ENCODE peak calls at places on chromosomes 12 and 14, in five cellular contexts. One of them, this sample, is unnamed.
A peak's percentile ranks its signal among the peaks of the same experiment; 100 is the strongest.

GRCh38 chr12:122855985-122856831 is 21.0 kb downstream of the HIP1R start:
- DNase-seq in GM12878: no peak
- DNase-seq in K562: no peak
- DNase-seq in HepG2: no peak
- DNase-seq in SK-N-SH: peak; percentile 41
- DNase-seq in this sample: no peak

GRCh38 chr12:42652048-42652447 is 62.5 kb upstream of the PRICKLE1 start:
- DNase-seq in SK-N-SH: no peak
- DNase-seq in K562: no peak
- DNase-seq in HepG2: no peak
- DNase-seq in GM12878: no peak
- DNase-seq in this sample: no peak

GRCh38 chr12:122888232-122888752 is 7.6 kb downstream of the VPS37B start:
- DNase-seq in HepG2: peak; percentile 78
- DNase-seq in GM12878: no peak
- DNase-seq in K562: no peak
- DNase-seq in SK-N-SH: no peak
- DNase-seq in this sample: no peak

GRCh38 chr12:26318661-26319068 is 123.3 kb downstream of the SSPN start:
- DNase-seq in HepG2: peak; percentile 73
- DNase-seq in K562: peak; percentile 33
- DNase-seq in GM12878: no peak
- DNase-seq in SK-N-SH: no peak
- DNase-seq in this sample: no peak

GRCh38 chr14:79051009-79051710 is 881.0 kb downstream of the NRXN3 start:
- DNase-seq in K562: no peak
- DNase-seq in GM12878: no peak
- DNase-seq in HepG2: no peak
- DNase-seq in SK-N-SH: no peak
- DNase-seq in this sample: no peak

GRCh38 chr14:68335312-68335711 is 457.6 kb downstream of the ZFP36L1 start:
- DNase-seq in K562: no peak
- DNase-seq in SK-N-SH: no peak
- DNase-seq in GM12878: no peak
- DNase-seq in HepG2: no peak
- DNase-seq in this sample: no peak

GRCh38 chr12:57735952-57736742 is 2.4 kb downstream of the AGAP2 start:
- DNase-seq in K562: peak; percentile 82
- DNase-seq in GM12878: no peak
- DNase-seq in SK-N-SH: peak; percentile 87
- DNase-seq in HepG2: peak; percentile 37
- DNase-seq in this sample: peak; percentile 52

GRCh38 chr14:91228112-91229004 is 16.1 kb downstream of the GPR68 start:
- DNase-seq in K562: peak; percentile 42
- DNase-seq in SK-N-SH: no peak
- DNase-seq in HepG2: no peak
- DNase-seq in GM12878: peak; percentile 86
- DNase-seq in this sample: no peak

GRCh38 chr14:94355191-94355794 is 32.2 kb upstream of the SERPINA6 start:
- DNase-seq in HepG2: peak; percentile 85
- DNase-seq in K562: no peak
- DNase-seq in GM12878: no peak
- DNase-seq in SK-N-SH: no peak
- DNase-seq in this sample: no peak

GRCh38 chr12:21483531-21483930 is 17.9 kb downstream of the RECQL start:
- DNase-seq in HepG2: no peak
- DNase-seq in K562: no peak
- DNase-seq in SK-N-SH: no peak
- DNase-seq in GM12878: no peak
- DNase-seq in this sample: no peak

GRCh38 chr14:51701956-51702355 is 50.2 kb downstream of the FRMD6 start:
- DNase-seq in K562: no peak
- DNase-seq in HepG2: peak; percentile 76
- DNase-seq in SK-N-SH: no peak
- DNase-seq in GM12878: no peak
- DNase-seq in this sample: no peak

GRCh38 chr12:13976028-13976584 is 5.3 kb downstream of the GRIN2B start:
- DNase-seq in SK-N-SH: no peak
- DNase-seq in K562: no peak
- DNase-seq in GM12878: no peak
- DNase-seq in HepG2: no peak
- DNase-seq in this sample: no peak

GRCh38 chr12:124956571-124956970 is 32.4 kb downstream of the DHX37 start:
- DNase-seq in GM12878: no peak
- DNase-seq in K562: no peak
- DNase-seq in SK-N-SH: peak; percentile 15
- DNase-seq in HepG2: no peak
- DNase-seq in this sample: no peak

GRCh38 chr12:64390275-64390851 is at the start of gene C12orf56:
- DNase-seq in HepG2: no peak
- DNase-seq in SK-N-SH: no peak
- DNase-seq in K562: peak; percentile 19
- DNase-seq in GM12878: no peak
- DNase-seq in this sample: no peak

GRCh38 chr14:74988993-74989392 is 13.7 kb upstream of the EIF2B2 start:
- DNase-seq in SK-N-SH: no peak
- DNase-seq in K562: no peak
- DNase-seq in HepG2: no peak
- DNase-seq in GM12878: no peak
- DNase-seq in this sample: no peak

GRCh38 chr12:6952860-6953416 is 1.8 kb downstream of the PTPN6 start:
- DNase-seq in HepG2: no peak
- DNase-seq in K562: no peak
- DNase-seq in SK-N-SH: peak; percentile 8
- DNase-seq in GM12878: no peak
- DNase-seq in this sample: no peak

GRCh38 chr12:39619316-39619659 is 315 bp downstream of the ABCD2 start:
- DNase-seq in SK-N-SH: peak; percentile 32
- DNase-seq in GM12878: no peak
- DNase-seq in K562: no peak
- DNase-seq in HepG2: no peak
- DNase-seq in this sample: peak; percentile 10

GRCh38 chr14:69625299-69626131 is 14.1 kb downstream of the SUSD6 start:
- DNase-seq in K562: no peak
- DNase-seq in SK-N-SH: no peak
- DNase-seq in GM12878: peak; percentile 88
- DNase-seq in HepG2: no peak
- DNase-seq in this sample: no peak

GRCh38 chr12:64229796-64230195 is 7.7 kb upstream of the KICS2 start:
- DNase-seq in HepG2: no peak
- DNase-seq in K562: no peak
- DNase-seq in SK-N-SH: no peak
- DNase-seq in GM12878: no peak
- DNase-seq in this sample: no peak

GRCh38 chr12:3199551-3200031 is 122.4 kb downstream of the TSPAN9 start:
- DNase-seq in HepG2: no peak
- DNase-seq in K562: no peak
- DNase-seq in SK-N-SH: peak; percentile 82
- DNase-seq in GM12878: no peak
- DNase-seq in this sample: peak; percentile 51

GRCh38 chr12:3542911-3543310 is 51.9 kb downstream of the PRMT8 start:
- DNase-seq in K562: no peak
- DNase-seq in GM12878: no peak
- DNase-seq in HepG2: peak; percentile 43
- DNase-seq in SK-N-SH: no peak
- DNase-seq in this sample: no peak

GRCh38 chr12:9796916-9797315 is 30.4 kb upstream of the KLRF1 start:
- DNase-seq in SK-N-SH: no peak
- DNase-seq in K562: no peak
- DNase-seq in HepG2: no peak
- DNase-seq in GM12878: no peak
- DNase-seq in this sample: no peak

GRCh38 chr14:104249706-104250105 is 111.3 kb downstream of the KIF26A start:
- DNase-seq in GM12878: no peak
- DNase-seq in HepG2: no peak
- DNase-seq in SK-N-SH: no peak
- DNase-seq in K562: no peak
- DNase-seq in this sample: no peak

GRCh38 chr12:60926256-60926655 is 1330.4 kb downstream of the SLC16A7 start:
- DNase-seq in K562: no peak
- DNase-seq in GM12878: no peak
- DNase-seq in HepG2: no peak
- DNase-seq in SK-N-SH: no peak
- DNase-seq in this sample: no peak

GRCh38 chr12:108618079-108618952 is 15.4 kb downstream of the SELPLG start:
- DNase-seq in HepG2: peak; percentile 55
- DNase-seq in K562: peak; percentile 83
- DNase-seq in GM12878: no peak
- DNase-seq in SK-N-SH: peak; percentile 86
- DNase-seq in this sample: peak; percentile 85

DNA sequence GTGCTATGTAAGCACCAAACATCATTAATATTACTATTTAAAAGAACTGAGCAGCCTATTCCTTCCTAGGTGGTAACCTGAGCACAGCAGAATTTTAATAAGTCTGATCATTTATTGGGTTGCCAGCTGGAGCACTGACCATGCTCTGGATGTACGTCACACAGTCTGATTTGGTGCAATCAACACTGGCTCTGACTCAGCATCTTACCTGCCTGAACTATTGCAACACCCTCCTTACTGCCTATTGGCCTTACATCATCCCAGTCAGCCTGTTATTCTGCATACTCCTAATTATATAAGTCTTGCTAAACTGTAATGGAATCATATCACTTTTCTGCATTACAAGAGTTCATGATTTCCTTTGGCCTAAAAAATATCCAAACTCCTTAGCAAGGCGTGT is 149.7 kb downstream of the PTPRO start:
- DNase-seq in K562: no peak
- DNase-seq in HepG2: no peak
- DNase-seq in GM12878: no peak
- DNase-seq in SK-N-SH: no peak
- DNase-seq in this sample: no peak
- TF ChIP-seq FOXM1 in K562: no peak
- TF ChIP-seq FOXM1 in HepG2: no peak
- TF ChIP-seq FOXM1 in GM12878: no peak
- TF ChIP-seq FOXM1 in SK-N-SH: no peak
- TF ChIP-seq FOXM1 in this sample: no peak

GRCh38 chr12:93002278-93003054 is 73.4 kb upstream of the EEA1 start:
- DNase-seq in HepG2: no peak
- DNase-seq in SK-N-SH: no peak
- DNase-seq in GM12878: no peak
- DNase-seq in K562: no peak
- DNase-seq in this sample: no peak
- TF ChIP-seq FOXM1 in HepG2: no peak
- TF ChIP-seq FOXM1 in SK-N-SH: no peak
- TF ChIP-seq FOXM1 in GM12878: no peak
- TF ChIP-seq FOXM1 in K562: no peak
- TF ChIP-seq FOXM1 in this sample: no peak

DNA sequence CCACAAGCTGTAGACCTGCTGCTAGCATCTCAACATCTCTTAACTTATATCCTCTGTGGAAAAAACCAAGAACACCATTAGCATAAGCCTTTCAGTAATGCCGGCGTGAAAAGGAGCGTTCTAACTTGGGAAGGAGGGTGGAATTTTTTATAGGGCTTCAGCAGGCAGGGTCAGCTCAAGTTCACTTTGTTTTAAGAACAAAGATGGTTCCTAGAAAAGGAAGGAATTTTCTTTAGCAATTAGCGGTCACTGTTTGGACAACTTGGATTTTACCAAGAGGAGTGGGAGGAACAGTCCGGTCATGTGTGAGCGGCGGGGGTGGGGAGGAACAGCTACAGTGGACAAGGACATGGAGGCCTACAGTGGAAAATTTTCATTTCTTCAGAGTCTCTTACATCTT is 35.9 kb downstream of the BBS10 start:
- DNase-seq in HepG2: no peak
- DNase-seq in K562: no peak
- DNase-seq in GM12878: no peak
- DNase-seq in SK-N-SH: no peak
- DNase-seq in this sample: no peak
- TF ChIP-seq FOXM1 in HepG2: no peak
- TF ChIP-seq FOXM1 in K562: no peak
- TF ChIP-seq FOXM1 in GM12878: no peak
- TF ChIP-seq FOXM1 in SK-N-SH: no peak
- TF ChIP-seq FOXM1 in this sample: no peak

DNA sequence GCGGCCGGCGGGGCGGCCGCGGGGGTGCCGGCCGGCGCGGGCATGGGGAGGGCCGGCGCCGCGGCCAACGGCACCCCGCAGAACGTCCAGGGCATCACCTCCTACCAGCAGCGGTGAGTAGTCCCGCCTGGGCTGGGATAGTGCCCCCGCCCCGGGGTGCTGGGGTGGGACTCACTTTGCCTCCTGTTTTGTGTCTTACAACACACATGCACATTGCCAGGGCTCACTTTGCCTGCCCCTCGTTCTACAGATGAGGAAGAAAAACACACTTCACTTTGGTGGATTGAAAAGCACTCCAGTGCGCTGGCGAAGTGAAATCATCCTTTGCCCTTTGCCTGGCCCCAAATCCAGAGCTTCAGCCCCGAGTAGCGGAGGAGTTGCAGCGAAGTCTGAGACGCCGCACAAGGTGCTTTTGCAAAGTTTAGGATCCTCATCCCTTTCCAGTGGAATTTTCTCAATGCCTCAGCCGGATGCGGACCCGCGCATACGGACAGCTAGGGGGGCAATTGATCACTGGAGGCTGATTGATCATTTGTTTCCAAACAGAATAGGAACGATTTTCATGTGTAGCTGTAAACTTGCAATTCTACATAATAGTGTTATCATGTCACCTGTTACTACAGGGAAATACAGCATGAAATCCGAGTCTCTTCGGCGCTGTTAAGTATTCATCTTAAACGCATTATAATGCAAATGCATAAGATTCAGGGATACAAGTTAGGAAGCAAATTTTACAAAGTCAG is 3.6 kb upstream of the NPAS3 start:
- DNase-seq in K562: no peak
- DNase-seq in GM12878: no peak
- DNase-seq in SK-N-SH: no peak
- DNase-seq in HepG2: no peak
- DNase-seq in this sample: peak; percentile 26
- TF ChIP-seq FOXM1 in K562: no peak
- TF ChIP-seq FOXM1 in GM12878: no peak
- TF ChIP-seq FOXM1 in SK-N-SH: no peak
- TF ChIP-seq FOXM1 in HepG2: no peak
- TF ChIP-seq FOXM1 in this sample: no peak

GRCh38 chr12:116939734-116940133 is 29.0 kb downstream of the FBXW8 start:
- DNase-seq in SK-N-SH: no peak
- DNase-seq in GM12878: no peak
- DNase-seq in HepG2: no peak
- DNase-seq in K562: no peak
- DNase-seq in this sample: no peak

GRCh38 chr12:116948298-116948697 is 37.5 kb downstream of the FBXW8 start:
- DNase-seq in HepG2: no peak
- DNase-seq in GM12878: no peak
- DNase-seq in SK-N-SH: no peak
- DNase-seq in K562: no peak
- DNase-seq in this sample: no peak

GRCh38 chr12:116941188-116941587 is 30.4 kb downstream of the FBXW8 start:
- DNase-seq in GM12878: no peak
- DNase-seq in K562: no peak
- DNase-seq in HepG2: no peak
- DNase-seq in SK-N-SH: no peak
- DNase-seq in this sample: no peak

GRCh38 chr12:116945901-116946550 is 35.3 kb downstream of the FBXW8 start:
- DNase-seq in HepG2: no peak
- DNase-seq in K562: no peak
- DNase-seq in SK-N-SH: no peak
- DNase-seq in GM12878: no peak
- DNase-seq in this sample: no peak

GRCh38 chr12:116943419-116944372 is 32.9 kb downstream of the FBXW8 start:
- DNase-seq in K562: no peak
- DNase-seq in GM12878: no peak
- DNase-seq in SK-N-SH: no peak
- DNase-seq in HepG2: no peak
- DNase-seq in this sample: no peak
- TF ChIP-seq FOXM1 in K562: no peak
- TF ChIP-seq FOXM1 in GM12878: no peak
- TF ChIP-seq FOXM1 in SK-N-SH: no peak
- TF ChIP-seq FOXM1 in HepG2: no peak
- TF ChIP-seq FOXM1 in this sample: no peak

GRCh38 chr14:50520947-50521815 is 11.2 kb downstream of the MAP4K5 start:
- DNase-seq in SK-N-SH: no peak
- DNase-seq in K562: peak; percentile 10
- DNase-seq in HepG2: no peak
- DNase-seq in GM12878: peak; percentile 56
- DNase-seq in this sample: no peak
- TF ChIP-seq FOXM1 in SK-N-SH: no peak
- TF ChIP-seq FOXM1 in K562: no peak
- TF ChIP-seq FOXM1 in HepG2: no peak
- TF ChIP-seq FOXM1 in GM12878: peak; percentile 67
- TF ChIP-seq FOXM1 in this sample: no peak